ENCODE peak calls at places on chromosomes 7 and 10, in five cellular contexts. One of them, this sample, is unnamed.

GRCh38 chr7:50821457-50821977 is 38.8 kb upstream of the GRB10 start:
- DNase-seq in IMR-90: peak; percentile 45
- DNase-seq in neuronal stem cell: no peak
- DNase-seq in mesendoderm: no peak
- DNase-seq in H9: no peak
- DNase-seq in this sample: peak; percentile 95

GRCh38 chr10:104311184-104311720 is 27.0 kb downstream of the ITPRIP start:
- DNase-seq in H9: no peak
- DNase-seq in mesendoderm: no peak
- DNase-seq in IMR-90: no peak
- DNase-seq in neuronal stem cell: no peak
- DNase-seq in this sample: no peak

GRCh38 chr7:126715076-126715475 is 537.7 kb downstream of the GRM8 start:
- DNase-seq in H9: no peak
- DNase-seq in IMR-90: no peak
- DNase-seq in neuronal stem cell: no peak
- DNase-seq in mesendoderm: no peak
- DNase-seq in this sample: no peak

GRCh38 chr10:87700031-87700796 is 40.5 kb downstream of the PAPSS2 start:
- DNase-seq in mesendoderm: no peak
- DNase-seq in neuronal stem cell: no peak
- DNase-seq in H9: no peak
- DNase-seq in IMR-90: peak; percentile 74
- DNase-seq in this sample: no peak

GRCh38 chr7:74092321-74092963 is 8.8 kb downstream of the LIMK1 start:
- DNase-seq in H9: peak; percentile 42
- DNase-seq in mesendoderm: peak; percentile 20
- DNase-seq in neuronal stem cell: no peak
- DNase-seq in IMR-90: no peak
- DNase-seq in this sample: peak; percentile 18

GRCh38 chr7:117279931-117280525 is 42.8 kb downstream of the WNT2 start:
- DNase-seq in H9: no peak
- DNase-seq in neuronal stem cell: no peak
- DNase-seq in mesendoderm: no peak
- DNase-seq in IMR-90: peak; percentile 8
- DNase-seq in this sample: no peak

GRCh38 chr7:104826140-104826539 is 187.9 kb upstream of the KMT2E start:
- DNase-seq in IMR-90: no peak
- DNase-seq in H9: no peak
- DNase-seq in neuronal stem cell: no peak
- DNase-seq in mesendoderm: no peak
- DNase-seq in this sample: no peak

GRCh38 chr10:73131295-73131694 is 21.0 kb downstream of the NUDT13 start:
- DNase-seq in H9: no peak
- DNase-seq in mesendoderm: no peak
- DNase-seq in neuronal stem cell: no peak
- DNase-seq in IMR-90: peak; percentile 4
- DNase-seq in this sample: no peak

GRCh38 chr10:78513330-78513729 is 479.7 kb downstream of the RPS24 start:
- DNase-seq in mesendoderm: peak; percentile 58
- DNase-seq in H9: no peak
- DNase-seq in IMR-90: peak; percentile 14
- DNase-seq in neuronal stem cell: no peak
- DNase-seq in this sample: peak; percentile 34

GRCh38 chr7:45662540-45663166 is 88.5 kb downstream of the ADCY1 start:
- DNase-seq in H9: peak; percentile 24
- DNase-seq in mesendoderm: no peak
- DNase-seq in neuronal stem cell: no peak
- DNase-seq in IMR-90: no peak
- DNase-seq in this sample: no peak

GRCh38 chr7:111499027-111499426 is 63.3 kb downstream of the IMMP2L start:
- DNase-seq in H9: no peak
- DNase-seq in IMR-90: peak; percentile 83
- DNase-seq in neuronal stem cell: no peak
- DNase-seq in mesendoderm: no peak
- DNase-seq in this sample: peak; percentile 60

GRCh38 chr10:47368431-47369180 is 15.5 kb downstream of the ZNF488 start:
- DNase-seq in H9: peak; percentile 17
- DNase-seq in mesendoderm: no peak
- DNase-seq in neuronal stem cell: no peak
- DNase-seq in IMR-90: no peak
- DNase-seq in this sample: no peak

GRCh38 chr7:135188298-135188984 is 17.9 kb upstream of the CYREN start:
- DNase-seq in neuronal stem cell: no peak
- DNase-seq in IMR-90: no peak
- DNase-seq in mesendoderm: no peak
- DNase-seq in H9: no peak
- DNase-seq in this sample: no peak

GRCh38 chr7:92177362-92177761 is 1.6 kb downstream of the LRRD1 start:
- DNase-seq in neuronal stem cell: no peak
- DNase-seq in mesendoderm: no peak
- DNase-seq in IMR-90: peak; percentile 70
- DNase-seq in H9: no peak
- DNase-seq in this sample: no peak

GRCh38 chr10:47257396-47258120 is 42.4 kb upstream of the GDF10 start:
- DNase-seq in IMR-90: peak; percentile 65
- DNase-seq in neuronal stem cell: no peak
- DNase-seq in H9: no peak
- DNase-seq in mesendoderm: no peak
- DNase-seq in this sample: no peak

GRCh38 chr10:17645591-17646345 is 1.8 kb downstream of the STAM start:
- DNase-seq in IMR-90: peak; percentile 18
- DNase-seq in H9: no peak
- DNase-seq in mesendoderm: no peak
- DNase-seq in neuronal stem cell: no peak
- DNase-seq in this sample: no peak

GRCh38 chr7:157507987-157508386 is 171.2 kb downstream of the DNAJB6 start:
- DNase-seq in neuronal stem cell: no peak
- DNase-seq in IMR-90: no peak
- DNase-seq in H9: no peak
- DNase-seq in mesendoderm: no peak
- DNase-seq in this sample: no peak

GRCh38 chr10:78756604-78757442 is 311.9 kb upstream of the ZMIZ1 start:
- DNase-seq in mesendoderm: peak; percentile 84
- DNase-seq in H9: no peak
- DNase-seq in neuronal stem cell: no peak
- DNase-seq in IMR-90: peak; percentile 98
- DNase-seq in this sample: peak; percentile 76

GRCh38 chr10:30877111-30877510 is 154.6 kb downstream of the ZNF438 start:
- DNase-seq in mesendoderm: no peak
- DNase-seq in H9: no peak
- DNase-seq in neuronal stem cell: no peak
- DNase-seq in IMR-90: peak; percentile 48
- DNase-seq in this sample: no peak

GRCh38 chr7:29319719-29320521 is 125.3 kb downstream of the CHN2 start:
- DNase-seq in neuronal stem cell: no peak
- DNase-seq in H9: no peak
- DNase-seq in IMR-90: no peak
- DNase-seq in mesendoderm: peak; percentile 70
- DNase-seq in this sample: no peak

GRCh38 chr7:84178013-84178412 is 16.6 kb downstream of the SEMA3A start:
- DNase-seq in mesendoderm: peak; percentile 69
- DNase-seq in neuronal stem cell: no peak
- DNase-seq in IMR-90: peak; percentile 40
- DNase-seq in H9: no peak
- DNase-seq in this sample: no peak

GRCh38 chr7:142880886-142881505 is 4.5 kb downstream of the TRPV6 start:
- DNase-seq in IMR-90: peak; percentile 1
- DNase-seq in neuronal stem cell: peak; percentile 38
- DNase-seq in mesendoderm: peak; percentile 72
- DNase-seq in H9: peak; percentile 79
- DNase-seq in this sample: peak; percentile 61

GRCh38 chr10:133013478-133013877 is 71.1 kb upstream of the CFAP46 start:
- DNase-seq in neuronal stem cell: no peak
- DNase-seq in H9: no peak
- DNase-seq in IMR-90: no peak
- DNase-seq in mesendoderm: no peak
- DNase-seq in this sample: no peak

GRCh38 chr10:26368463-26368862 is 69.7 kb upstream of the APBB1IP start:
- DNase-seq in H9: no peak
- DNase-seq in IMR-90: no peak
- DNase-seq in neuronal stem cell: no peak
- DNase-seq in mesendoderm: no peak
- DNase-seq in this sample: no peak

GRCh38 chr10:112232670-112233069 is 49.1 kb upstream of the GPAM start:
- DNase-seq in neuronal stem cell: no peak
- DNase-seq in IMR-90: no peak
- DNase-seq in H9: no peak
- DNase-seq in mesendoderm: peak; percentile 28
- DNase-seq in this sample: peak; percentile 97

GRCh38 chr10:95475003-95475383 is 86.2 kb downstream of the SORBS1 start:
- DNase-seq in H9: no peak
- DNase-seq in neuronal stem cell: no peak
- DNase-seq in mesendoderm: no peak
- DNase-seq in IMR-90: no peak
- DNase-seq in this sample: no peak

GRCh38 chr10:95469251-95469650 is 91.9 kb downstream of the SORBS1 start:
- DNase-seq in mesendoderm: no peak
- DNase-seq in IMR-90: no peak
- DNase-seq in H9: no peak
- DNase-seq in neuronal stem cell: no peak
- DNase-seq in this sample: no peak

GRCh38 chr10:95474228-95475002 is 86.8 kb downstream of the SORBS1 start:
- DNase-seq in H9: no peak
- DNase-seq in IMR-90: no peak
- DNase-seq in mesendoderm: no peak
- DNase-seq in neuronal stem cell: no peak
- DNase-seq in this sample: no peak

GRCh38 chr10:95469676-95470075 is 91.5 kb downstream of the SORBS1 start:
- DNase-seq in neuronal stem cell: no peak
- DNase-seq in IMR-90: no peak
- DNase-seq in H9: no peak
- DNase-seq in mesendoderm: no peak
- DNase-seq in this sample: no peak

GRCh38 chr10:95472304-95473088 is 88.7 kb downstream of the SORBS1 start:
- DNase-seq in neuronal stem cell: no peak
- DNase-seq in IMR-90: no peak
- DNase-seq in H9: no peak
- DNase-seq in mesendoderm: no peak
- DNase-seq in this sample: no peak
- H3K27ac ChIP-seq in neuronal stem cell: no peak overlapping the region
- H3K27ac ChIP-seq in IMR-90: no peak overlapping the region
- H3K27ac ChIP-seq in H9: no peak overlapping the region
- H3K27ac ChIP-seq in mesendoderm: no peak overlapping the region
- H3K27ac ChIP-seq in this sample: no peak overlapping the region

DNA sequence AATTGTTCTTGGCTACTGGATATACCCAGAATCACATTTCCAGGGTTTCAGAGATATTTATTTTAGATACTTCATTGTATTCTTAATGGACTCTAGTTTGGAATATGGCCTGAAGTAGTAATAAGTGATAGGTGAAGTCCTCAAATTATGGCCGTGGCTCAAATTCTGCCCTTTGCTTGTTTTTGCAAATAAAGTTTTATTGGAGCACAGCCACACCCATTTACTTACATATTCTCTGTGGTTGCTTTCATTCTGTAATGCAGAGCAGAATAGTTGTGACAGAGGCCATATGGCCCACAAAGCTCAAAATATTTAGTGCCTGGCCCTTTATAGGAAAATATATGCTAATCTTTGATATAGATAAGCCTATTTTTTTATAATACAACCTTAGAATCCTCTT is 19.5 kb downstream of the ANLN start:
- DNase-seq in neuronal stem cell: no peak
- DNase-seq in H9: no peak
- DNase-seq in IMR-90: no peak
- DNase-seq in mesendoderm: no peak
- DNase-seq in this sample: no peak
- H2AK5ac ChIP-seq in neuronal stem cell: no peak overlapping the region
- H2AK5ac ChIP-seq in H9: no peak overlapping the region
- H2AK5ac ChIP-seq in IMR-90: no peak overlapping the region
- H2AK5ac ChIP-seq in mesendoderm: no peak overlapping the region
- H2AK5ac ChIP-seq in this sample: no peak overlapping the region

GRCh38 chr10:75243426-75243825 is 7.7 kb upstream of the COMTD1 start:
- DNase-seq in neuronal stem cell: no peak
- DNase-seq in H9: no peak
- DNase-seq in IMR-90: no peak
- DNase-seq in mesendoderm: no peak
- DNase-seq in this sample: no peak

GRCh38 chr10:75247797-75248196 is 12.0 kb upstream of the COMTD1 start:
- DNase-seq in mesendoderm: no peak
- DNase-seq in neuronal stem cell: no peak
- DNase-seq in IMR-90: no peak
- DNase-seq in H9: no peak
- DNase-seq in this sample: no peak

GRCh38 chr10:75246506-75246905 is 10.7 kb upstream of the COMTD1 start:
- DNase-seq in mesendoderm: no peak
- DNase-seq in IMR-90: no peak
- DNase-seq in H9: no peak
- DNase-seq in neuronal stem cell: no peak
- DNase-seq in this sample: no peak

GRCh38 chr10:75245354-75246001 is 9.7 kb upstream of the COMTD1 start:
- DNase-seq in neuronal stem cell: no peak
- DNase-seq in IMR-90: no peak
- DNase-seq in mesendoderm: no peak
- DNase-seq in H9: no peak
- DNase-seq in this sample: no peak

GRCh38 chr10:75244487-75245353 is 9.0 kb upstream of the COMTD1 start:
- DNase-seq in neuronal stem cell: no peak
- DNase-seq in H9: no peak
- DNase-seq in mesendoderm: no peak
- DNase-seq in IMR-90: no peak
- DNase-seq in this sample: no peak
- H3K27ac ChIP-seq in neuronal stem cell: no peak overlapping the region
- H3K27ac ChIP-seq in H9: no peak overlapping the region
- H3K27ac ChIP-seq in mesendoderm: no peak overlapping the region
- H3K27ac ChIP-seq in IMR-90: no peak overlapping the region
- H3K27ac ChIP-seq in this sample: no peak overlapping the region

GRCh38 chr7:106486331-106486730 is 174.6 kb downstream of the CCDC71L start:
- DNase-seq in H9: no peak
- DNase-seq in mesendoderm: no peak
- DNase-seq in neuronal stem cell: no peak
- DNase-seq in IMR-90: peak; percentile 52
- DNase-seq in this sample: no peak

GRCh38 chr7:106487892-106488291 is 173.1 kb downstream of the CCDC71L start:
- DNase-seq in IMR-90: no peak
- DNase-seq in mesendoderm: no peak
- DNase-seq in neuronal stem cell: no peak
- DNase-seq in H9: no peak
- DNase-seq in this sample: no peak

GRCh38 chr7:106484562-106484961 is 176.4 kb downstream of the CCDC71L start:
- DNase-seq in H9: no peak
- DNase-seq in IMR-90: peak; percentile 23
- DNase-seq in neuronal stem cell: no peak
- DNase-seq in mesendoderm: no peak
- DNase-seq in this sample: no peak

GRCh38 chr7:106485031-106485551 is 175.9 kb downstream of the CCDC71L start:
- DNase-seq in neuronal stem cell: no peak
- DNase-seq in H9: no peak
- DNase-seq in IMR-90: peak; percentile 91
- DNase-seq in mesendoderm: no peak
- DNase-seq in this sample: no peak

DNA sequence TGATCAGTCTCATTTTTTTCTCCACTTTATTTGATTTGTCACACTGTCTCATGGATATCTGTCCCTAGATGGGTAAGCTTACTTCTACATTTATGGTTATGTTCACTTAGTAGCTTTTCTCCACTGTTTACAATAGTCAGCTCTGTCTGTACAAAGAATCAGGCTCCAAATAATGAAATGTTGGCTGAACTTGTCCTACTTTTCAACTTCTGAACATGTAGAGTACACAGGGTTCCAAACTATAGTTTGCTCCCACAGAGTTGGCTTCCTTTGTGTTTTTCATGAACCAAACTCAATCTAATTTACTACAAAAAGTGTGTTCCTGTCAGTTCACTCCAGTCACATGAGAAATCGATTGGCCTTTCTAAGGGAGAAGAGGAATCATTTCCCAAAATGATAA is 175.0 kb downstream of the CCDC71L start:
- DNase-seq in neuronal stem cell: no peak
- DNase-seq in H9: no peak
- DNase-seq in IMR-90: no peak
- DNase-seq in mesendoderm: no peak
- DNase-seq in this sample: no peak
- H2AK5ac ChIP-seq in neuronal stem cell: no peak overlapping the region
- H2AK5ac ChIP-seq in H9: no peak overlapping the region
- H2AK5ac ChIP-seq in IMR-90: peak overlapping the region; percentile 89
- H2AK5ac ChIP-seq in mesendoderm: no peak overlapping the region
- H2AK5ac ChIP-seq in this sample: no peak overlapping the region